ENCODE peak calls at places on chromosomes 1 and 21, in nine cellular contexts. One of them, this sample, is unnamed.

GRCh38 chr1:1079408-1080121 is 5.5 kb upstream of the RNF223 start:
- DNase-seq in fibroblast of lung: peak; percentile 70
- DNase-seq in foreskin fibroblast: peak; percentile 91
- DNase-seq in mammary epithelial cell: peak; percentile 91
- DNase-seq in HFF-Myc: peak; percentile 61
- DNase-seq in AG04450: peak; percentile 60
- DNase-seq in ovary: peak; percentile 43
- DNase-seq in A549: peak; percentile 64
- DNase-seq in esophagus squamous epithelium: no peak
- DNase-seq in this sample: peak; percentile 55

GRCh38 chr1:63366915-63367217 is 561 bp upstream of the ALG6 start:
- DNase-seq in fibroblast of lung: no peak
- DNase-seq in foreskin fibroblast: peak; percentile 2
- DNase-seq in HFF-Myc: no peak
- DNase-seq in ovary: no peak
- DNase-seq in esophagus squamous epithelium: no peak
- DNase-seq in A549: no peak
- DNase-seq in AG04450: no peak
- DNase-seq in mammary epithelial cell: no peak
- DNase-seq in this sample: no peak

GRCh38 chr1:192151176-192151575 is 7.1 kb upstream of the RGS18 start:
- DNase-seq in esophagus squamous epithelium: no peak
- DNase-seq in mammary epithelial cell: no peak
- DNase-seq in foreskin fibroblast: no peak
- DNase-seq in fibroblast of lung: no peak
- DNase-seq in ovary: no peak
- DNase-seq in AG04450: no peak
- DNase-seq in A549: no peak
- DNase-seq in HFF-Myc: no peak
- DNase-seq in this sample: no peak

GRCh38 chr1:84156210-84156621 is 12.1 kb downstream of the PRKACB start:
- DNase-seq in AG04450: peak; percentile 24
- DNase-seq in foreskin fibroblast: peak; percentile 84
- DNase-seq in HFF-Myc: no peak
- DNase-seq in ovary: no peak
- DNase-seq in A549: peak; percentile 2
- DNase-seq in fibroblast of lung: peak; percentile 86
- DNase-seq in esophagus squamous epithelium: no peak
- DNase-seq in mammary epithelial cell: peak; percentile 80
- DNase-seq in this sample: peak; percentile 44

GRCh38 chr1:30415171-30415940 is 308.0 kb downstream of the MATN1 start:
- DNase-seq in mammary epithelial cell: no peak
- DNase-seq in fibroblast of lung: no peak
- DNase-seq in ovary: no peak
- DNase-seq in foreskin fibroblast: no peak
- DNase-seq in AG04450: no peak
- DNase-seq in HFF-Myc: no peak
- DNase-seq in A549: no peak
- DNase-seq in esophagus squamous epithelium: no peak
- DNase-seq in this sample: no peak

GRCh38 chr1:171140466-171140865 is 44.6 kb upstream of the FMO2 start:
- DNase-seq in AG04450: no peak
- DNase-seq in foreskin fibroblast: peak; percentile 50
- DNase-seq in ovary: peak; percentile 21
- DNase-seq in mammary epithelial cell: no peak
- DNase-seq in HFF-Myc: no peak
- DNase-seq in esophagus squamous epithelium: no peak
- DNase-seq in A549: no peak
- DNase-seq in fibroblast of lung: no peak
- DNase-seq in this sample: no peak

GRCh38 chr1:236785477-236785876 is 9.6 kb upstream of the MTR start:
- DNase-seq in mammary epithelial cell: no peak
- DNase-seq in esophagus squamous epithelium: no peak
- DNase-seq in ovary: no peak
- DNase-seq in HFF-Myc: no peak
- DNase-seq in A549: no peak
- DNase-seq in AG04450: no peak
- DNase-seq in foreskin fibroblast: no peak
- DNase-seq in fibroblast of lung: no peak
- DNase-seq in this sample: no peak

GRCh38 chr1:183817576-183818288 is 12.8 kb downstream of the RGL1 start:
- DNase-seq in ovary: no peak
- DNase-seq in AG04450: no peak
- DNase-seq in esophagus squamous epithelium: no peak
- DNase-seq in A549: no peak
- DNase-seq in mammary epithelial cell: no peak
- DNase-seq in fibroblast of lung: no peak
- DNase-seq in foreskin fibroblast: no peak
- DNase-seq in HFF-Myc: no peak
- DNase-seq in this sample: no peak

GRCh38 chr21:18443686-18444085 is 40.1 kb upstream of the TMPRSS15 start:
- DNase-seq in ovary: no peak
- DNase-seq in mammary epithelial cell: no peak
- DNase-seq in foreskin fibroblast: no peak
- DNase-seq in esophagus squamous epithelium: no peak
- DNase-seq in HFF-Myc: no peak
- DNase-seq in fibroblast of lung: no peak
- DNase-seq in AG04450: no peak
- DNase-seq in A549: no peak
- DNase-seq in this sample: no peak

GRCh38 chr1:23799570-23800395 is 771 bp downstream of the GALE start:
- DNase-seq in AG04450: no peak
- DNase-seq in A549: peak; percentile 86
- DNase-seq in foreskin fibroblast: peak; percentile 87
- DNase-seq in mammary epithelial cell: peak; percentile 92
- DNase-seq in esophagus squamous epithelium: no peak
- DNase-seq in ovary: peak; percentile 59
- DNase-seq in HFF-Myc: no peak
- DNase-seq in fibroblast of lung: peak; percentile 73
- DNase-seq in this sample: no peak

GRCh38 chr1:30147188-30147587 is 576.2 kb downstream of the MATN1 start:
- DNase-seq in esophagus squamous epithelium: no peak
- DNase-seq in HFF-Myc: no peak
- DNase-seq in AG04450: no peak
- DNase-seq in A549: no peak
- DNase-seq in mammary epithelial cell: no peak
- DNase-seq in fibroblast of lung: no peak
- DNase-seq in ovary: no peak
- DNase-seq in foreskin fibroblast: no peak
- DNase-seq in this sample: no peak

GRCh38 chr1:107480548-107480947 is 339.7 kb downstream of the NTNG1 start:
- DNase-seq in foreskin fibroblast: peak; percentile 57
- DNase-seq in AG04450: no peak
- DNase-seq in esophagus squamous epithelium: no peak
- DNase-seq in mammary epithelial cell: no peak
- DNase-seq in fibroblast of lung: peak; percentile 5
- DNase-seq in HFF-Myc: no peak
- DNase-seq in A549: no peak
- DNase-seq in ovary: no peak
- DNase-seq in this sample: no peak
- TF ChIP-seq CTCF in foreskin fibroblast: no peak
- TF ChIP-seq CTCF in AG04450: no peak
- TF ChIP-seq CTCF in esophagus squamous epithelium: no peak
- TF ChIP-seq CTCF in mammary epithelial cell: no peak
- TF ChIP-seq CTCF in fibroblast of lung: peak; percentile 25
- TF ChIP-seq CTCF in HFF-Myc: no peak
- TF ChIP-seq CTCF in A549: no peak
- TF ChIP-seq CTCF in ovary: no peak
- TF ChIP-seq CTCF in this sample: peak; percentile 30

GRCh38 chr1:225602590-225603206 is 50.2 kb downstream of the ENAH start:
- DNase-seq in foreskin fibroblast: no peak
- DNase-seq in mammary epithelial cell: no peak
- DNase-seq in A549: no peak
- DNase-seq in ovary: no peak
- DNase-seq in AG04450: no peak
- DNase-seq in fibroblast of lung: no peak
- DNase-seq in HFF-Myc: no peak
- DNase-seq in esophagus squamous epithelium: no peak
- DNase-seq in this sample: no peak

GRCh38 chr1:225601902-225602589 is 50.9 kb downstream of the ENAH start:
- DNase-seq in A549: no peak
- DNase-seq in HFF-Myc: no peak
- DNase-seq in mammary epithelial cell: no peak
- DNase-seq in fibroblast of lung: no peak
- DNase-seq in ovary: no peak
- DNase-seq in AG04450: no peak
- DNase-seq in esophagus squamous epithelium: no peak
- DNase-seq in foreskin fibroblast: no peak
- DNase-seq in this sample: no peak

GRCh38 chr1:225607355-225607754 is 45.6 kb downstream of the ENAH start:
- DNase-seq in mammary epithelial cell: no peak
- DNase-seq in A549: no peak
- DNase-seq in HFF-Myc: no peak
- DNase-seq in fibroblast of lung: no peak
- DNase-seq in foreskin fibroblast: no peak
- DNase-seq in ovary: no peak
- DNase-seq in AG04450: no peak
- DNase-seq in esophagus squamous epithelium: no peak
- DNase-seq in this sample: no peak

GRCh38 chr1:225608014-225608796 is 44.7 kb downstream of the ENAH start:
- DNase-seq in ovary: no peak
- DNase-seq in AG04450: no peak
- DNase-seq in foreskin fibroblast: no peak
- DNase-seq in mammary epithelial cell: no peak
- DNase-seq in A549: no peak
- DNase-seq in HFF-Myc: no peak
- DNase-seq in esophagus squamous epithelium: no peak
- DNase-seq in fibroblast of lung: no peak
- DNase-seq in this sample: no peak

DNA sequence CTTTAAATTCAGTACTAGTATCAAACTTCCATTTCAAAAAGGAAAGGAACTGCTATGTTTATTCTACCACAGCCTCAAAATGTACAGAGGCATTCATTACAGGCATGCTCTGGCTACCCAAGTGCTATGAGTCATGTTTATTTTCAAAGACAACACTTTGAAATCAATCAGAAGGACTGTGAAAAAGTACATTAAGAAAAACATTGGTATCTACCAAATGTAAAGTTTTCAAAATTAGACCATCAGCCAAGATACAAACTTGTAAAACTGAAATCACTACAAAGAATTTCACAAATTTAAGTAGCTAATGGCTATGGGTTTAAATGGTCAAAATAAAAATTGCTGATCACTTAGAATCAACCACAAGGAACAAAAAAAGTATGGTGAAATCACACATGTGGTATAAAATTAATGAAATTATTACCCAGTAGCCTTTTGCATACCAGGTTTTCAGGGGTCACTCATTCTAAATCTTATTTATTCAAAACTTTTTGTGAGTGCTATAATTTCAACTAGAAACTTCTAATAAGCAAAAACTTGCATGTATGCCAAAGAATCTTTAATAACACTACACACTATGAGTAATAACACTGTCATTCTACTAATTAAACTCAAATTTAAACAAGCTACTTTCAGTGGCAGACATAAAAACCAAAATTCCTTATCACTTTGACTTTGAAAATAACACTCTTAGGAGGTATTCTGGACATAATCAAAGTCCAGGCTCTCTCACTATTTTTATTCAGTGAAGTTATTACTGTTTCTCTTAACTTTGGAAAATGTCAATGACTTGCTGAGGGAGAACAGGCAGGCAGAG is 49.2 kb downstream of the ENAH start:
- DNase-seq in mammary epithelial cell: peak; percentile 66
- DNase-seq in fibroblast of lung: peak; percentile 78
- DNase-seq in ovary: no peak
- DNase-seq in HFF-Myc: peak; percentile 12
- DNase-seq in AG04450: no peak
- DNase-seq in A549: peak; percentile 55
- DNase-seq in foreskin fibroblast: peak; percentile 68
- DNase-seq in esophagus squamous epithelium: no peak
- DNase-seq in this sample: peak; percentile 26
- H3K4me3 ChIP-seq in mammary epithelial cell: peak overlapping the region; percentile 21
- H3K4me3 ChIP-seq in fibroblast of lung: no peak overlapping the region
- H3K4me3 ChIP-seq in ovary: no peak overlapping the region
- H3K4me3 ChIP-seq in HFF-Myc: no peak overlapping the region
- H3K4me3 ChIP-seq in AG04450: no peak overlapping the region
- H3K4me3 ChIP-seq in A549: no peak overlapping the region
- H3K4me3 ChIP-seq in foreskin fibroblast: no peak overlapping the region
- H3K4me3 ChIP-seq in esophagus squamous epithelium: no peak overlapping the region
- H3K4me3 ChIP-seq in this sample: no peak overlapping the region

GRCh38 chr1:226108935-226109828 is 46.7 kb downstream of the H3-3A start:
- DNase-seq in mammary epithelial cell: peak; percentile 32
- DNase-seq in AG04450: no peak
- DNase-seq in esophagus squamous epithelium: no peak
- DNase-seq in ovary: peak; percentile 52
- DNase-seq in HFF-Myc: no peak
- DNase-seq in A549: no peak
- DNase-seq in foreskin fibroblast: peak; percentile 66
- DNase-seq in fibroblast of lung: peak; percentile 19
- DNase-seq in this sample: no peak

GRCh38 chr1:226111109-226111864 is 48.8 kb downstream of the H3-3A start:
- DNase-seq in AG04450: no peak
- DNase-seq in esophagus squamous epithelium: no peak
- DNase-seq in fibroblast of lung: no peak
- DNase-seq in foreskin fibroblast: no peak
- DNase-seq in HFF-Myc: no peak
- DNase-seq in mammary epithelial cell: no peak
- DNase-seq in ovary: no peak
- DNase-seq in A549: no peak
- DNase-seq in this sample: no peak

GRCh38 chr1:226110249-226111108 is 48.0 kb downstream of the H3-3A start:
- DNase-seq in esophagus squamous epithelium: peak; percentile 40
- DNase-seq in HFF-Myc: no peak
- DNase-seq in fibroblast of lung: peak; percentile 64
- DNase-seq in AG04450: no peak
- DNase-seq in A549: peak; percentile 58
- DNase-seq in ovary: peak; percentile 66
- DNase-seq in foreskin fibroblast: peak; percentile 83
- DNase-seq in mammary epithelial cell: peak; percentile 37
- DNase-seq in this sample: no peak

GRCh38 chr1:226107471-226108460 is 45.2 kb downstream of the H3-3A start:
- DNase-seq in AG04450: no peak
- DNase-seq in HFF-Myc: no peak
- DNase-seq in A549: no peak
- DNase-seq in foreskin fibroblast: no peak
- DNase-seq in mammary epithelial cell: no peak
- DNase-seq in esophagus squamous epithelium: no peak
- DNase-seq in ovary: no peak
- DNase-seq in fibroblast of lung: no peak
- DNase-seq in this sample: no peak

GRCh38 chr1:226109829-226110248 is 47.3 kb downstream of the H3-3A start:
- DNase-seq in foreskin fibroblast: peak; percentile 94
- DNase-seq in mammary epithelial cell: peak; percentile 82
- DNase-seq in HFF-Myc: peak; percentile 59
- DNase-seq in A549: peak; percentile 96
- DNase-seq in fibroblast of lung: peak; percentile 69
- DNase-seq in esophagus squamous epithelium: peak; percentile 60
- DNase-seq in ovary: peak; percentile 90
- DNase-seq in AG04450: no peak
- DNase-seq in this sample: no peak
- TF ChIP-seq CTCF in foreskin fibroblast: no peak
- TF ChIP-seq CTCF in mammary epithelial cell: no peak
- TF ChIP-seq CTCF in HFF-Myc: no peak
- TF ChIP-seq CTCF in A549: no peak
- TF ChIP-seq CTCF in fibroblast of lung: no peak
- TF ChIP-seq CTCF in esophagus squamous epithelium: no peak
- TF ChIP-seq CTCF in ovary: no peak
- TF ChIP-seq CTCF in AG04450: no peak
- TF ChIP-seq CTCF in this sample: no peak

GRCh38 chr1:27032119-27032461 is 19.4 kb upstream of the TENT5B start:
- DNase-seq in mammary epithelial cell: no peak
- DNase-seq in AG04450: no peak
- DNase-seq in fibroblast of lung: no peak
- DNase-seq in foreskin fibroblast: no peak
- DNase-seq in esophagus squamous epithelium: no peak
- DNase-seq in HFF-Myc: no peak
- DNase-seq in ovary: no peak
- DNase-seq in A549: no peak
- DNase-seq in this sample: no peak
- H3K4me3 ChIP-seq in mammary epithelial cell: no peak overlapping the region
- H3K4me3 ChIP-seq in AG04450: no peak overlapping the region
- H3K4me3 ChIP-seq in fibroblast of lung: no peak overlapping the region
- H3K4me3 ChIP-seq in foreskin fibroblast: peak overlapping the region; percentile 4
- H3K4me3 ChIP-seq in esophagus squamous epithelium: peak overlapping the region; percentile 38
- H3K4me3 ChIP-seq in HFF-Myc: peak overlapping the region; percentile 28
- H3K4me3 ChIP-seq in ovary: peak overlapping the region; percentile 17
- H3K4me3 ChIP-seq in A549: no peak overlapping the region
- H3K4me3 ChIP-seq in this sample: no peak overlapping the region

This sample was measured in AG04449.